ENCODE peak calls at places on chromosomes 7 and 10, in six cellular contexts. W is anterior cingulate cortex, C is AG08395, X is RWPE1, F is NCI-H1092, N is cardiac muscle cell. P is an unnamed sample.

GRCh38 chr10:45997994-45998763 is 25.9 kb downstream of the TIMM23 start:
- DNase-seq in W (no peak), F (no peak), N (no peak), C (no peak), X (no peak), P (no peak)

GRCh38 chr10:99234739-99235468 is 748 bp downstream of the HPSE2 start:
- DNase-seq in X (no peak), C (no peak), F (no peak), N (no peak), W (no peak), P (no peak)

GRCh38 chr7:33882040-33882800 is 23.1 kb upstream of the BMPER start:
- DNase-seq in X (no peak), F (no peak), C (no peak), N (no peak), W (no peak), P (no peak)

GRCh38 chr10:106355450-106355849 is 809.1 kb downstream of the SORCS1 start:
- DNase-seq in W (no peak), C (no peak), N (no peak), F (no peak), X (no peak), P (peak)

GRCh38 chr10:6701289-6701688 is 121.2 kb upstream of the PRKCQ start:
- DNase-seq in F (no peak), W (no peak), C (no peak), X (peak), N (no peak), P (peak)

GRCh38 chr7:92934096-92934495 is 97.7 kb upstream of the CDK6 start:
- DNase-seq in F (no peak), X (peak), N (no peak), C (no peak), W (no peak), P (no peak)

GRCh38 chr7:73487486-73487885 is 34.6 kb downstream of the BAZ1B start:
- DNase-seq in X (no peak), N (no peak), F (no peak), W (no peak), C (no peak), P (no peak)

GRCh38 chr10:101969496-101969895 is 86.5 kb downstream of the ARMH3 start:
- DNase-seq in C (no peak), W (no peak), N (no peak), X (no peak), F (no peak), P (no peak)

GRCh38 chr10:110008518-110009339 is 945 bp downstream of the ADD3 start:
- DNase-seq in C (no peak), X (peak), N (peak), F (no peak), W (no peak), P (no peak)

GRCh38 chr7:132158841-132159240 is 417.4 kb downstream of the PLXNA4 start:
- DNase-seq in X (no peak), F (no peak), N (no peak), C (no peak), W (no peak), P (no peak)

GRCh38 chr7:80240265-80241025 is 105.8 kb downstream of the GNAI1 start:
- DNase-seq in F (no peak), W (no peak), X (no peak), N (no peak), C (no peak), P (no peak)

GRCh38 chr7:919114-919442 is 35.4 kb downstream of the ADAP1 start:
- DNase-seq in F (no peak), N (no peak), W (no peak), C (no peak), X (no peak), P (peak)

GRCh38 chr7:38728145-38728544 is 97.0 kb upstream of the AMPH start:
- DNase-seq in W (no peak), N (no peak), X (no peak), F (no peak), C (no peak), P (no peak)

GRCh38 chr10:86211691-86212390 is 154.8 kb downstream of the GRID1 start:
- DNase-seq in X (no peak), N (no peak), F (no peak), W (no peak), C (no peak), P (no peak)

P was measured in glutamatergic neuron.